ENCODE peak calls at places on chromosomes 1 and 21, in ten cellular contexts. D is spleen, M is brain microvascular endothelial cell, I is GM23248, J is psoas muscle, C is lower lobe of right lung, E is thoracic aorta, F is thyroid gland, B is fibroblast of lung, G is iPS DF 6.9. X is an unnamed sample.

GRCh38 chr1:173043253-173043652 is 7.5 kb downstream of the TNFSF18 start:
- DNase-seq in J (no peak), M (peak; percentile 33), G (no peak), D (no peak), I (peak; percentile 51), E (no peak), B (peak; percentile 61), F (no peak), C (no peak), X (no peak)

GRCh38 chr1:160400646-160401486 is 502 bp downstream of the VANGL2 start:
- DNase-seq in B (peak; percentile 6), I (no peak), M (no peak), G (no peak), J (no peak), C (no peak), F (peak; percentile 48), D (no peak), E (no peak), X (no peak)

GRCh38 chr1:53544731-53545515 is 85.7 kb downstream of the DMRTB1 start:
- DNase-seq in J (peak; percentile 19), I (no peak), B (no peak), F (no peak), C (peak; percentile 20), D (peak; percentile 37), G (no peak), E (no peak), M (no peak), X (no peak)

GRCh38 chr1:31306278-31306677 is 9.4 kb downstream of the ZCCHC17 start:
- DNase-seq in J (no peak), F (no peak), D (no peak), I (peak; percentile 96), M (peak; percentile 90), G (no peak), E (no peak), B (peak; percentile 93), C (no peak), X (no peak)

GRCh38 chr1:181359012-181359411 is 124.3 kb upstream of the CACNA1E start:
- DNase-seq in C (no peak), E (no peak), G (no peak), F (no peak), I (no peak), B (no peak), J (no peak), M (no peak), D (no peak), X (no peak)

GRCh38 chr1:62395291-62395690 is 41.6 kb upstream of the USP1 start:
- DNase-seq in I (no peak), J (no peak), C (no peak), B (no peak), M (no peak), F (no peak), G (no peak), D (no peak), E (no peak), X (no peak)

GRCh38 chr1:86775395-86775794 is 71.0 kb downstream of the SH3GLB1 start:
- DNase-seq in B (no peak), C (no peak), G (no peak), J (no peak), D (no peak), E (no peak), F (no peak), M (no peak), I (no peak), X (no peak)

GRCh38 chr1:244349103-244349531 is 102.6 kb downstream of the ADSS2 start:
- DNase-seq in B (peak; percentile 94), E (no peak), J (no peak), C (no peak), I (peak; percentile 95), M (peak; percentile 89), D (no peak), G (no peak), F (no peak), X (no peak)

GRCh38 chr21:45477176-45478114 is 64.8 kb downstream of the SLC19A1 start:
- DNase-seq in B (no peak), D (no peak), I (no peak), C (no peak), G (no peak), M (no peak), F (no peak), E (no peak), J (peak; percentile 50), X (no peak)

GRCh38 chr1:147700042-147700711 is 29.9 kb upstream of the ACP6 start:
- DNase-seq in D (no peak), I (peak; percentile 88), E (no peak), B (peak; percentile 58), J (no peak), M (peak; percentile 60), G (peak; percentile 41), F (peak; percentile 81), C (peak; percentile 53), X (peak; percentile 67)

GRCh38 chr21:36767096-36767495 is 68.2 kb downstream of the SIM2 start:
- DNase-seq in C (no peak), D (no peak), M (no peak), F (no peak), G (no peak), I (no peak), B (no peak), J (no peak), E (no peak), X (no peak)

GRCh38 chr1:31848381-31848897 is 32.6 kb upstream of the SPOCD1 start:
- DNase-seq in C (no peak), I (no peak), J (no peak), F (peak; percentile 90), M (no peak), D (peak; percentile 82), E (no peak), G (no peak), B (no peak), X (no peak)

GRCh38 chr1:79052829-79053449 is 46.4 kb upstream of the ADGRL4 start:
- DNase-seq in B (no peak), F (no peak), M (no peak), G (no peak), I (no peak), E (no peak), C (no peak), D (no peak), J (no peak), X (no peak)

GRCh38 chr1:201536542-201536941 is 2.4 kb upstream of the NAV1 start:
- DNase-seq in I (peak; percentile 98), C (no peak), D (no peak), M (peak; percentile 86), G (no peak), J (peak; percentile 72), B (peak; percentile 93), F (peak; percentile 13), E (no peak), X (no peak)

GRCh38 chr1:211358685-211359084 is 32.1 kb downstream of the TRAF5 start:
- DNase-seq in F (no peak), C (no peak), M (no peak), G (no peak), E (no peak), B (no peak), I (no peak), D (no peak), J (no peak), X (no peak)

GRCh38 chr1:228099331-228099732 is 3.8 kb downstream of the C1orf35 start:
- DNase-seq in G (no peak), D (peak; percentile 69), C (no peak), M (no peak), J (peak; percentile 50), E (no peak), B (no peak), I (no peak), F (no peak), X (no peak)

GRCh38 chr1:96596226-96596625 is 125.4 kb upstream of the PTBP2 start:
- DNase-seq in G (peak; percentile 74), B (peak; percentile 13), C (no peak), F (peak; percentile 52), D (no peak), E (no peak), M (peak; percentile 16), J (no peak), I (peak; percentile 34), X (no peak)

GRCh38 chr1:167439301-167439988 is 78.9 kb downstream of the CD247 start:
- DNase-seq in F (peak; percentile 24), I (peak; percentile 66), M (peak; percentile 27), C (no peak), B (peak; percentile 34), G (no peak), J (peak; percentile 65), D (no peak), E (no peak), X (no peak)

GRCh38 chr1:61226791-61227567 is 144.6 kb downstream of the NFIA start:
- DNase-seq in M (no peak), C (no peak), E (no peak), I (peak; percentile 48), G (no peak), J (no peak), D (no peak), B (no peak), F (peak; percentile 29), X (no peak)
- H3K4me3 ChIP-seq in M (no peak overlapping the region), C (peak overlapping the region; percentile 24), E (peak overlapping the region; percentile 69), I (peak overlapping the region; percentile 49), G (no peak overlapping the region), J (peak overlapping the region; percentile 44), D (no peak overlapping the region), B (peak overlapping the region; percentile 10), F (no peak overlapping the region), X (no peak overlapping the region)

DNA sequence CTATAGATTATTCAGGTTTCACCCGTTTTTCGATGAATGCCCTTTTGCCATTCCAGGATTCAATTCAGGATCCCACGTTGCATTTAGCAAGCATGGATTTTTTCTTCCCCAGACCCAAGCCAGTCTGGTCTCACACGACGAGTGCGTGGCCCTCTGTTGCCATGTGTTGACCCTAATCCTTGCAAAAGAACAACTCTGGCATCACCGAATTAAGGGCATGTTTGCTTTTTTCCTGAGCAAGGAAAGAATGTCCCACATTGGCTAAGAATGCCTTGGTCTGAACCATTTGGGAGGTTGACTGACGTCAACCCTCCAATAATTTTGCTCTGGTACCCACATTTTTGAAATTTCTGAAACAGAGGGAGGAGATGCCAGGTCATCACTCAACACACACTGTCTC is 153.0 kb upstream of the WNT4 start:
- DNase-seq in I (no peak), D (no peak), F (no peak), J (no peak), E (no peak), M (no peak), G (no peak), B (no peak), C (no peak), X (no peak)
- H3K27me3 ChIP-seq in I (peaks cover 51% of the 10 kb centered on the region), D (no peaks in the 10 kb centered on the region), F (no peaks in the 10 kb centered on the region), J (no peaks in the 10 kb centered on the region), E (no peaks in the 10 kb centered on the region), M (peaks cover 4% of the 10 kb centered on the region), G (no peaks in the 10 kb centered on the region), B (peaks cover 9% of the 10 kb centered on the region), C (peaks cover 12% of the 10 kb centered on the region), X (no peaks in the 10 kb centered on the region)

DNA sequence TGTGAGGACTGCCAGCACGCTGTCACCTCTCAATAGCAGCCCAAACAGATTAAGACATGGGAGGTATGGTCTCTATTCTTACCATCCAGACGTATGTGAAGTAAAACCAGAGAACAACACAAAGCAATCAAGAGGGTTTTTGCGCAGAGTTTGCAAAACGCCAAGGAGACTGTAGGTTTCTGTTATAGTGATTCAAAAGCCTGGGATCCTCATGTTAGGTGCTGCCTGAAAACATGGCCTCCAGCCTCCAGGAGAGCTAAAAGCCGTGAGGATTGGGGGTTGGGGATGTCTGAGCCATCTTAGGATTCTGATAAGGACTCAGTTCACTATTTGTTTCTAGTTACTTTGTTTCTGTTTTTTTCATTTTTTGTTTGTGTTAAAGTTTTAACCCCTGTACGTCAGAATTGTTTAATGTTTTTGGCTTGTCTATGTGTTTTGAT is 4.2 kb upstream of the CCT8 start:
- DNase-seq in F (peak; percentile 48), E (no peak), M (no peak), D (no peak), C (no peak), B (peak; percentile 26), J (no peak), I (no peak), G (no peak), X (no peak)
- H3K4me3 ChIP-seq in F (peak overlapping the region; percentile 64), E (peak overlapping the region; percentile 79), M (peak overlapping the region; percentile 49), D (peak overlapping the region; percentile 52), C (peak overlapping the region; percentile 64), B (peak overlapping the region; percentile 12), J (peak overlapping the region; percentile 66), I (peak overlapping the region; percentile 34), G (no peak overlapping the region), X (no peak overlapping the region)

GRCh38 chr1:110617589-110617988 is 11.4 kb upstream of the KCNA2 start:
- DNase-seq in I (no peak), G (no peak), E (no peak), C (no peak), J (no peak), D (no peak), F (no peak), B (no peak), M (no peak), X (no peak)
- H3K27me3 ChIP-seq in I (peaks cover 31% of the 10 kb centered on the region), G (peaks cover 2% of the 10 kb centered on the region), E (no peaks in the 10 kb centered on the region), C (peaks cover 21% of the 10 kb centered on the region), J (no peaks in the 10 kb centered on the region), D (peaks cover 4% of the 10 kb centered on the region), F (no peaks in the 10 kb centered on the region), B (peaks cover 9% of the 10 kb centered on the region), M (peaks cover 3% of the 10 kb centered on the region), X (peaks cover 43% of the 10 kb centered on the region)

X was measured in NT2/D1.